ENCODE peak calls at places on chromosome 1, in six cellular contexts. One of them, this sample, is unnamed. For H3K36me3, the result is how much of the 10 kb centered on the place peaks cover.

GRCh38 chr1:57363165-57363564 is 60.7 kb downstream of the DAB1 start:
- DNase-seq in mammary epithelial cell: no peak
- DNase-seq in psoas muscle: no peak
- DNase-seq in hepatocyte: no peak
- DNase-seq in IMR-90: no peak
- DNase-seq in Caco-2: no peak
- DNase-seq in this sample: no peak

GRCh38 chr1:175564119-175564518 is 179.3 kb downstream of the TNR start:
- DNase-seq in mammary epithelial cell: no peak
- DNase-seq in psoas muscle: no peak
- DNase-seq in hepatocyte: no peak
- DNase-seq in IMR-90: no peak
- DNase-seq in Caco-2: no peak
- DNase-seq in this sample: no peak

GRCh38 chr1:34057347-34057746 is 107.7 kb downstream of the CSMD2 start:
- DNase-seq in mammary epithelial cell: no peak
- DNase-seq in psoas muscle: no peak
- DNase-seq in hepatocyte: peak
- DNase-seq in IMR-90: no peak
- DNase-seq in Caco-2: no peak
- DNase-seq in this sample: no peak

GRCh38 chr1:161421456-161421855 is 53.8 kb upstream of the CFAP126 start:
- DNase-seq in mammary epithelial cell: no peak
- DNase-seq in psoas muscle: no peak
- DNase-seq in hepatocyte: no peak
- DNase-seq in IMR-90: no peak
- DNase-seq in Caco-2: no peak
- DNase-seq in this sample: no peak

GRCh38 chr1:21880619-21880970 is 56.5 kb downstream of the HSPG2 start:
- DNase-seq in mammary epithelial cell: no peak
- DNase-seq in psoas muscle: no peak
- DNase-seq in hepatocyte: no peak
- DNase-seq in IMR-90: no peak
- DNase-seq in Caco-2: no peak
- DNase-seq in this sample: no peak

GRCh38 chr1:62953643-62954042 is 169.7 kb downstream of the ATG4C start:
- DNase-seq in mammary epithelial cell: no peak
- DNase-seq in psoas muscle: no peak
- DNase-seq in hepatocyte: no peak
- DNase-seq in IMR-90: no peak
- DNase-seq in Caco-2: no peak
- DNase-seq in this sample: no peak

GRCh38 chr1:147890177-147890790 is 12.3 kb upstream of the GJA8 start:
- DNase-seq in mammary epithelial cell: peak
- DNase-seq in psoas muscle: peak
- DNase-seq in hepatocyte: peak
- DNase-seq in IMR-90: peak
- DNase-seq in Caco-2: peak
- DNase-seq in this sample: peak

GRCh38 chr1:208374391-208374941 is 130.3 kb upstream of the PLXNA2 start:
- DNase-seq in mammary epithelial cell: no peak
- DNase-seq in psoas muscle: no peak
- DNase-seq in hepatocyte: peak
- DNase-seq in IMR-90: no peak
- DNase-seq in Caco-2: no peak
- DNase-seq in this sample: no peak

GRCh38 chr1:65824103-65824502 is 31.4 kb downstream of the PDE4B start:
- DNase-seq in mammary epithelial cell: no peak
- DNase-seq in psoas muscle: no peak
- DNase-seq in hepatocyte: no peak
- DNase-seq in IMR-90: no peak
- DNase-seq in Caco-2: no peak
- DNase-seq in this sample: no peak

GRCh38 chr1:5497471-5497870 is 494.8 kb downstream of the NPHP4 start:
- DNase-seq in mammary epithelial cell: no peak
- DNase-seq in psoas muscle: no peak
- DNase-seq in hepatocyte: no peak
- DNase-seq in IMR-90: no peak
- DNase-seq in Caco-2: no peak
- DNase-seq in this sample: no peak

GRCh38 chr1:51527144-51527543 is 8.1 kb upstream of the EPS15 start:
- DNase-seq in mammary epithelial cell: no peak
- DNase-seq in psoas muscle: no peak
- DNase-seq in hepatocyte: no peak
- DNase-seq in IMR-90: no peak
- DNase-seq in Caco-2: no peak
- DNase-seq in this sample: no peak

GRCh38 chr1:47752048-47752451 is 245.1 kb downstream of the TRABD2B start:
- DNase-seq in mammary epithelial cell: no peak
- DNase-seq in psoas muscle: peak
- DNase-seq in hepatocyte: peak
- DNase-seq in IMR-90: peak
- DNase-seq in Caco-2: no peak
- DNase-seq in this sample: no peak

GRCh38 chr1:45071567-45071966 is 59.5 kb downstream of the UROD start:
- DNase-seq in mammary epithelial cell: no peak
- DNase-seq in psoas muscle: no peak
- DNase-seq in hepatocyte: no peak
- DNase-seq in IMR-90: no peak
- DNase-seq in Caco-2: no peak
- DNase-seq in this sample: no peak

GRCh38 chr1:8727809-8728213 is 89.6 kb downstream of the RERE start:
- DNase-seq in mammary epithelial cell: no peak
- DNase-seq in psoas muscle: peak
- DNase-seq in hepatocyte: no peak
- DNase-seq in IMR-90: no peak
- DNase-seq in Caco-2: no peak
- DNase-seq in this sample: no peak

GRCh38 chr1:68115308-68115707 is 64.9 kb upstream of the DIRAS3 start:
- DNase-seq in mammary epithelial cell: no peak
- DNase-seq in psoas muscle: no peak
- DNase-seq in hepatocyte: no peak
- DNase-seq in IMR-90: no peak
- DNase-seq in Caco-2: no peak
- DNase-seq in this sample: no peak

GRCh38 chr1:73886721-73887120 is 311.3 kb downstream of the LRRIQ3 start:
- DNase-seq in mammary epithelial cell: no peak
- DNase-seq in psoas muscle: no peak
- DNase-seq in hepatocyte: no peak
- DNase-seq in IMR-90: no peak
- DNase-seq in Caco-2: no peak
- DNase-seq in this sample: no peak

GRCh38 chr1:208231929-208232360 is 12.2 kb downstream of the PLXNA2 start:
- DNase-seq in mammary epithelial cell: no peak
- DNase-seq in psoas muscle: no peak
- DNase-seq in hepatocyte: no peak
- DNase-seq in IMR-90: peak
- DNase-seq in Caco-2: no peak
- DNase-seq in this sample: peak

GRCh38 chr1:41623736-41624135 is 139.3 kb upstream of the EDN2 start:
- DNase-seq in mammary epithelial cell: no peak
- DNase-seq in psoas muscle: no peak
- DNase-seq in hepatocyte: no peak
- DNase-seq in IMR-90: no peak
- DNase-seq in Caco-2: peak
- DNase-seq in this sample: no peak

GRCh38 chr1:210062033-210062432 is 124.0 kb downstream of the SYT14 start:
- DNase-seq in mammary epithelial cell: no peak
- DNase-seq in psoas muscle: no peak
- DNase-seq in hepatocyte: no peak
- DNase-seq in IMR-90: no peak
- DNase-seq in Caco-2: no peak
- DNase-seq in this sample: no peak

GRCh38 chr1:147273409-147274307 is 31.2 kb downstream of the CHD1L start:
- DNase-seq in mammary epithelial cell: peak
- DNase-seq in psoas muscle: no peak
- DNase-seq in hepatocyte: peak
- DNase-seq in IMR-90: peak
- DNase-seq in Caco-2: no peak
- DNase-seq in this sample: peak

GRCh38 chr1:65407875-65408274 is 12.6 kb upstream of the LEPR start:
- DNase-seq in mammary epithelial cell: no peak
- DNase-seq in psoas muscle: no peak
- DNase-seq in hepatocyte: peak
- DNase-seq in IMR-90: no peak
- DNase-seq in Caco-2: peak
- DNase-seq in this sample: no peak

GRCh38 chr1:209549384-209550001 is 34.0 kb upstream of the CAMK1G start:
- DNase-seq in mammary epithelial cell: no peak
- DNase-seq in psoas muscle: no peak
- DNase-seq in hepatocyte: peak
- DNase-seq in IMR-90: no peak
- DNase-seq in Caco-2: peak
- DNase-seq in this sample: no peak

GRCh38 chr1:2358651-2359640 is 32.4 kb downstream of the MORN1 start:
- DNase-seq in mammary epithelial cell: no peak
- DNase-seq in psoas muscle: no peak
- DNase-seq in hepatocyte: no peak
- DNase-seq in IMR-90: no peak
- DNase-seq in Caco-2: no peak
- DNase-seq in this sample: no peak

GRCh38 chr1:9324246-9325096 is 31.8 kb downstream of the SPSB1 start:
- DNase-seq in mammary epithelial cell: no peak
- DNase-seq in psoas muscle: no peak
- DNase-seq in hepatocyte: no peak
- DNase-seq in IMR-90: no peak
- DNase-seq in Caco-2: no peak
- DNase-seq in this sample: no peak

GRCh38 chr1:203584507-203584906 is 42.1 kb upstream of the ATP2B4 start:
- DNase-seq in mammary epithelial cell: no peak
- DNase-seq in psoas muscle: no peak
- DNase-seq in hepatocyte: no peak
- DNase-seq in IMR-90: no peak
- DNase-seq in Caco-2: no peak
- DNase-seq in this sample: no peak

GRCh38 chr1:239805888-239806772 is 285.6 kb upstream of the FMN2 start:
- DNase-seq in mammary epithelial cell: no peak
- DNase-seq in psoas muscle: no peak
- DNase-seq in hepatocyte: no peak
- DNase-seq in IMR-90: no peak
- DNase-seq in Caco-2: no peak
- DNase-seq in this sample: no peak

GRCh38 chr1:100034465-100034864 is 64.7 kb downstream of the SLC35A3 start:
- DNase-seq in mammary epithelial cell: no peak
- DNase-seq in psoas muscle: no peak
- DNase-seq in hepatocyte: peak
- DNase-seq in IMR-90: peak
- DNase-seq in Caco-2: no peak
- DNase-seq in this sample: peak

DNA sequence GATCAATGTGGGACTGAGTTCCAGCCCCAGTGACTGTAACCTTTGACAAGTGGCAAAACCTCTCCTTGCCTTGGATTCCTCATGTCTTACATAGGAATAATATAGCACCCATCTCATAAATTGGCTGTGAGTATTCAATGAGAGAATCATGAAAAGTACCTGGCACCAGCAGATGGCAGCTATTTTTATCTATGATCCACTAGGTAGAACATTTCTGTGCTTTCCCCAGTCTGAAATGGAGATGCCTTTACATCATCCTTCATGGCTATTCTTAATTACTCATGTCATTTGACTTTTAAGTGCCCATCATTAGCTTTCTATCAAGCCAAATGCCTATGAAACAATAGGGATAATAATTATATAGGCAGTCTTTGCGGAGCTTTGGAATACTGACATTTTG is 130.1 kb downstream of the TGFB2 start:
- DNase-seq in mammary epithelial cell: no peak
- DNase-seq in psoas muscle: no peak
- DNase-seq in hepatocyte: no peak
- DNase-seq in IMR-90: peak
- DNase-seq in Caco-2: no peak
- DNase-seq in this sample: peak
- TF ChIP-seq CTCF in mammary epithelial cell: no peak
- TF ChIP-seq CTCF in psoas muscle: no peak
- TF ChIP-seq CTCF in hepatocyte: no peak
- TF ChIP-seq CTCF in IMR-90: no peak
- TF ChIP-seq CTCF in Caco-2: no peak
- TF ChIP-seq CTCF in this sample: no peak

GRCh38 chr1:32743380-32744062 is 41.0 kb upstream of the SYNC start:
- DNase-seq in mammary epithelial cell: no peak
- DNase-seq in psoas muscle: no peak
- DNase-seq in hepatocyte: no peak
- DNase-seq in IMR-90: no peak
- DNase-seq in Caco-2: no peak
- DNase-seq in this sample: no peak
- H3K4me3 ChIP-seq in mammary epithelial cell: peak
- H3K4me3 ChIP-seq in psoas muscle: no peak
- H3K4me3 ChIP-seq in hepatocyte: peak
- H3K4me3 ChIP-seq in IMR-90: no peak
- H3K4me3 ChIP-seq in Caco-2: peak
- H3K4me3 ChIP-seq in this sample: peak

DNA sequence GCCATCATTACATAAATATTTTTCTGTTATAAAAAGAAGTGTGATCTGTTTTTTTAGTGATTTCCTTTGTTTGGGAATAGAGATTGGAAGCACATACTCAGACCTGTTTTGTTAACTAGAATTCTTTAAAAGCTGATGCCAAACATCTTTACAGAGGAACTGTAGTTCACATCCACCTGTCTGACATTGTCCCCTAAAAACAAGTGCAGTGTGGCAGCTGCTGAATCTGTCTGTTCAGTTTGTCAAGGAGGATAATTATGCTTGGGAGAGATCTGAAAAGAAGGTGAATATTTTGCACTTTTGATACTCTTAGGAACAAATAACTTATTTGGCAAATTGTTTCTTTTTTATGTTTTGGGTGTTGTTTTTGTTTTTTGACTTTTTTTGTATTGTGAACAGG is 13.6 kb downstream of the AGMAT start:
- DNase-seq in mammary epithelial cell: no peak
- DNase-seq in psoas muscle: no peak
- DNase-seq in hepatocyte: no peak
- DNase-seq in IMR-90: no peak
- DNase-seq in Caco-2: no peak
- DNase-seq in this sample: no peak
- H3K36me3 ChIP-seq in mammary epithelial cell: under half
- H3K36me3 ChIP-seq in psoas muscle: under half
- H3K36me3 ChIP-seq in hepatocyte: under half
- H3K36me3 ChIP-seq in IMR-90: under half
- H3K36me3 ChIP-seq in Caco-2: under half
- H3K36me3 ChIP-seq in this sample: under half

GRCh38 chr1:164240081-164240480 is 318.9 kb upstream of the PBX1 start:
- DNase-seq in mammary epithelial cell: no peak
- DNase-seq in psoas muscle: no peak
- DNase-seq in hepatocyte: peak
- DNase-seq in IMR-90: no peak
- DNase-seq in Caco-2: peak
- DNase-seq in this sample: peak
- TF ChIP-seq CTCF in mammary epithelial cell: no peak
- TF ChIP-seq CTCF in psoas muscle: no peak
- TF ChIP-seq CTCF in hepatocyte: peak
- TF ChIP-seq CTCF in IMR-90: no peak
- TF ChIP-seq CTCF in Caco-2: peak
- TF ChIP-seq CTCF in this sample: peak